ENCODE peak calls at places on chromosomes 13 and 19, in four cellular contexts. F is PC-3, B is MM.1S, G is HCT116. M is an unnamed sample.
A peak's percentile ranks its signal among the peaks of the same experiment; 100 is the strongest.

GRCh38 chr13:26476111-26476743 is 81.3 kb upstream of the WASF3 start:
- DNase-seq in F (no peak), B (no peak), G (no peak), M (peak; percentile 75)

GRCh38 chr13:45299194-45299593 is 41.8 kb downstream of the TPT1 start:
- DNase-seq in F (peak; percentile 16), B (no peak), G (no peak), M (no peak)

GRCh38 chr19:10353793-10354391 is 14.5 kb upstream of the ICAM3 start:
- DNase-seq in F (peak; percentile 30), B (no peak), G (peak; percentile 32), M (peak; percentile 45)

GRCh38 chr13:62799931-62800436 is 1384.3 kb upstream of the PCDH20 start:
- DNase-seq in F (no peak), B (no peak), G (no peak), M (no peak)

GRCh38 chr13:109874921-109875454 is 88.6 kb upstream of the IRS2 start:
- DNase-seq in F (peak; percentile 8), B (no peak), G (no peak), M (peak; percentile 68)

GRCh38 chr13:111204438-111205177 is 89.5 kb downstream of the ARHGEF7 start:
- DNase-seq in F (no peak), B (no peak), G (no peak), M (peak; percentile 88)

GRCh38 chr19:23882493-23882892 is 32.2 kb upstream of the ZNF726 start:
- DNase-seq in F (no peak), B (no peak), G (no peak), M (peak; percentile 7)

GRCh38 chr13:30577381-30577780 is 40.3 kb upstream of the USPL1 start:
- DNase-seq in F (peak; percentile 90), B (peak; percentile 87), G (peak; percentile 57), M (peak; percentile 97)

GRCh38 chr19:55600336-55601028 is 394 bp downstream of the ZNF524 start:
- DNase-seq in F (no peak), B (no peak), G (no peak), M (peak; percentile 65)

GRCh38 chr19:5230730-5231555 is 109.7 kb downstream of the PTPRS start:
- DNase-seq in F (no peak), B (no peak), G (no peak), M (peak; percentile 13)

GRCh38 chr19:58001895-58002369 is 688 bp downstream of the ZNF606 start:
- DNase-seq in F (no peak), B (no peak), G (no peak), M (no peak)

GRCh38 chr13:50323440-50324070 is 308.3 kb downstream of the KCNRG start:
- DNase-seq in F (peak; percentile 73), B (no peak), G (peak; percentile 12), M (peak; percentile 95)

GRCh38 chr19:38869160-38869835 is 8.8 kb downstream of the RINL start:
- DNase-seq in F (no peak), B (no peak), G (no peak), M (no peak)

GRCh38 chr13:33164331-33164730 is 121.2 kb downstream of the STARD13 start:
- DNase-seq in F (no peak), B (no peak), G (no peak), M (no peak)

GRCh38 chr19:13839938-13840750 is 36.8 kb upstream of the NANOS3 start:
- DNase-seq in F (peak; percentile 95), B (no peak), G (no peak), M (peak; percentile 94)

GRCh38 chr19:13842294-13843103 is 34.4 kb upstream of the NANOS3 start:
- DNase-seq in F (peak; percentile 83), B (peak; percentile 61), G (no peak), M (peak; percentile 86)

GRCh38 chr19:13839193-13839937 is 37.6 kb upstream of the NANOS3 start:
- DNase-seq in F (peak; percentile 94), B (peak; percentile 79), G (no peak), M (peak; percentile 94)

GRCh38 chr19:13841339-13842293 is 35.3 kb upstream of the NANOS3 start:
- DNase-seq in F (peak; percentile 57), B (peak; percentile 22), G (no peak), M (peak; percentile 81)

GRCh38 chr19:13840751-13841338 is 36.1 kb upstream of the NANOS3 start:
- DNase-seq in F (no peak), B (no peak), G (no peak), M (no peak)
- H3K27ac ChIP-seq in F (peak overlapping the region; percentile 96), B (peak overlapping the region; percentile 95), G (peak overlapping the region; percentile 96), M (peak overlapping the region; percentile 100)

GRCh38 chr13:35879111-35879510 is 252.1 kb downstream of the DCLK1 start:
- DNase-seq in F (no peak), B (peak; percentile 28), G (no peak), M (no peak)
- H3K9me2 ChIP-seq in F (no peaks in the 10 kb centered on the region), B (no peaks in the 10 kb centered on the region), G (no peaks in the 10 kb centered on the region), M (no peaks in the 10 kb centered on the region)

DNA sequence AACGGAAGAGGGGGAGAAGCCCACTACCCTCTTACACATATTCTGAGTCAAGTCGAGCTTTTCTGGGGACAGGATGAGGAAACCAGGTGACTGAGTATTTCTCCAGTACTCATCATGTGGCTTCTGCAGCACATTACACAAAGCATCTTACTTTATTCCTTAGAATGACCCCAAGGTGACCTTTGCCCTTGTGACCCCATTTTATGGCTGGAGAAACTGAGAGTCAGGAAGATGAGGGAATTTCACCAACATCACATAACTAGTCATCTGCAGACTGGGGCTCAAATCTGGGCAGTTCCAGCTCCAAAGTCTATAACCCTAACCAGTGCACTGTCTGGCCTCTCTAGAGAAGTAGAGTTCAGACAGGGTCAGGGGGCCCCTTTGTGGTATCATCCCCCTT is 707.0 kb downstream of the UQCRFS1 start:
- DNase-seq in F (no peak), B (no peak), G (no peak), M (no peak)
- H3K27ac ChIP-seq in F (no peak overlapping the region), B (no peak overlapping the region), G (no peak overlapping the region), M (no peak overlapping the region)

GRCh38 chr19:31408460-31409124 is 59.4 kb upstream of the TSHZ3 start:
- DNase-seq in F (peak; percentile 36), B (no peak), G (no peak), M (peak; percentile 90)
- H3K9me2 ChIP-seq in F (no peaks in the 10 kb centered on the region), B (no peaks in the 10 kb centered on the region), G (no peaks in the 10 kb centered on the region), M (no peaks in the 10 kb centered on the region)

DNA sequence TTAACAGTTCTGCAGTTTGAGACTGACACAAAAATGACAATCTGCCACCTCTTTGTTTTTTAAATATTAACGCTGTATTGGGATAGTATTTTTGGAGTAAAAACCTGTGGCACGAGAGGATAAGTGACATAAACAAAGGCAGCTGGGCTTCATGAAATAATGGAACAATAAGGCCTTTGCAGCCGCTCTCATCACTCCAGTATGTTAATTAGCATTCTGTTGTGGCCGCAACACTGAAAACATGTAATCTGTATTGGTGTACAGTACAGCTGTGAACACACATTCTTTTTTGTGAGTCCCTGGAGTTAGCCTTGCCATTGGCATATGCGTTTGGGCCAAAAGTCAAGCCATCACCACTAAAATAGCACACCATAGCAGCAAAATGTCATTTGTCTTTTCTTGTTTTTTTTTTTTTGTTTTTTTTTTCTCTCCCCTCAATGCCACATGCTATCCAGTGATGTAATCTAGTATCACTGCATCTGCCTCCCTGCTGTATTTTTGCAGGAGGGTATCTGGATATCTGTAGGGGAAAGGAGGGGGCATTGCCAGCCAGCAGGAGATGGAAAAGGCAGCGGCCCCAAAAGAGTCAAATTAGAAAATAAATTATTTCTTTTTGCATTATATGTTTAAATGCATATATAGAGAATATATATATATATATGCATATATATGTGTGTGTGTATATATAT is 883 bp upstream of the ZNF536 start:
- DNase-seq in F (no peak), B (no peak), G (no peak), M (no peak)
- H3K27ac ChIP-seq in F (no peak overlapping the region), B (no peak overlapping the region), G (no peak overlapping the region), M (no peak overlapping the region)

DNA sequence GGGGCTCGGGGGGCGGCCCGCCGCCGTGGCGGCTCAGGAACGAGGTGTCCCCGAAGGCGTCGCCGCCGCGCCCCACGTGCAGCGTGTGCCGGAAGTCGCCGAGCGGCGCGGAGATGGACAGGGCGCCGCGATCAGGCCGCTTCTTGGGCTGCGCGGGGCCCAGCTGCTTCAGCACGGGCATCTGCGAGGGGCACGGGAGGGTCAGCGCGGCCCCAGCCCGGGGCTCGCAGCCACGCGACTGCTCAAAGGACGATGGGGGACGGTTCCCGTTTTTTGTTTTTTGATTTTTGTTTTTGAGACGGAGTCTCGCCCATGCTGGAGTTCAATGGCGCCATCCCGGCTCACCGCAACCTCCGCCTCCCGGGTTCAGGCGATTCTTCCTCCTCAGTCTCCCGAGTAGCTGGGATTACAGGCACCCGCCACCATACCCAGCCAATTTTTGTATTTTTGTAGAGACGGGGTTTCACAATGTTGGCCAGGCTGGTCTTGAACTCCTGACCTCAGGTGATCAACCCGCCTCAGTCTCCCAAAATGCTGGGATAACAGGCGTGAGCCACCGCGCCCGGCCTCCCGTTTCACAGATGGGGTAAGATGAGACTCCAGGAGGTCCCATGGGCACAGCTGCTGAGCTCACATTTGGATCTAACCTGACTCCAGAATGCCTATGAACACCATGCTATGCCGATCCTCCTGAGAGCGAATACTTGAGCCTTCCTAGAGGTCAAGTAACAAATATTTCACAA is 2.0 kb upstream of the LENG9 start:
- DNase-seq in F (no peak), B (no peak), G (no peak), M (no peak)
- H3K9me2 ChIP-seq in F (no peaks in the 10 kb centered on the region), B (no peaks in the 10 kb centered on the region), G (no peaks in the 10 kb centered on the region), M (no peaks in the 10 kb centered on the region)

GRCh38 chr13:75326173-75327131 is 155.5 kb downstream of the TBC1D4 start:
- DNase-seq in F (no peak), B (no peak), G (no peak), M (peak; percentile 8)
- H3K27ac ChIP-seq in F (no peak overlapping the region), B (no peak overlapping the region), G (no peak overlapping the region), M (no peak overlapping the region)

GRCh38 chr13:35346494-35346893 is 130.0 kb downstream of the MAB21L1 start:
- DNase-seq in F (no peak), B (no peak), G (no peak), M (no peak)
- H3K9me2 ChIP-seq in F (no peaks in the 10 kb centered on the region), B (no peaks in the 10 kb centered on the region), G (no peaks in the 10 kb centered on the region), M (no peaks in the 10 kb centered on the region)

DNA sequence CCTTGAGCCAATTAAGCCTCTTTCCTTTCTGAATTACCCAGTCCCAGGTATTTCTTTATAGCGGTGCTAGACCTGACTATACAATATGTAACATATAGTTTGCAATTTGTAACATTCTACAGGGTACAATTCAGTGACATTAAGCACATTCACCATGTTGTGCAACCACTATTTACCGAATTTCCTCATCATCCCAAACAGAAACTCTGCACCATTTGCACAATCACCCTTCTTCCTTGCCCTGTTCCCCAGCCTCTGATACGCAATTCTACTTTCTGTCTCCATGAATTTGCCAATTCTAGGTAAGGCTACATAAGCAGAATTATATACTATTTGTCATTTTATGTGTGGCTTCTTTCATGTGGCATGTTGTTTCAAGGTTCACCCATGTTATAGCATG is 13.7 kb upstream of the SIGLEC10 start:
- DNase-seq in F (no peak), B (no peak), G (no peak), M (no peak)
- H3K27ac ChIP-seq in F (no peak overlapping the region), B (no peak overlapping the region), G (no peak overlapping the region), M (no peak overlapping the region)

M was measured in GM23248.